ENCODE peak calls at places on chromosomes 3 and 15, in ten cellular contexts. S is aorta, I is hepatocyte, K is cardiac muscle cell, P is mammary epithelial cell, Y is A673, A is HCT116, B is spleen, V is A549, H is stomach. R is an unnamed sample. For H3K4me1 and H3K9me3, the result is how much of the 10 kb centered on the place peaks cover.

GRCh38 chr3:11548721-11549131 is 95.0 kb downstream of the VGLL4 start:
- DNase-seq in S (peak), I (no peak), K (no peak), P (no peak), Y (no peak), A (peak), B (peak), V (no peak), H (peak), R (no peak)

GRCh38 chr3:45343947-45344346 is 44.4 kb upstream of the LARS2 start:
- DNase-seq in S (no peak), I (no peak), K (no peak), P (no peak), Y (peak), A (peak), B (no peak), V (peak), H (no peak), R (no peak)

GRCh38 chr15:60154764-60155163 is 150.7 kb downstream of the FOXB1 start:
- DNase-seq in S (no peak), I (no peak), K (no peak), P (no peak), Y (no peak), A (no peak), B (no peak), V (no peak), H (no peak), R (no peak)

GRCh38 chr3:17740703-17741102 is 1.7 kb downstream of the TBC1D5 start:
- DNase-seq in S (no peak), I (peak), K (peak), P (peak), Y (no peak), A (no peak), B (no peak), V (peak), H (no peak), R (no peak)

GRCh38 chr3:18559323-18559972 is 134.3 kb upstream of the SATB1 start:
- DNase-seq in S (no peak), I (peak), K (peak), P (peak), Y (peak), A (peak), B (no peak), V (peak), H (peak), R (peak)

GRCh38 chr15:39114690-39115378 is 466.0 kb upstream of the THBS1 start:
- DNase-seq in S (no peak), I (no peak), K (no peak), P (peak), Y (no peak), A (no peak), B (no peak), V (no peak), H (no peak), R (no peak)

GRCh38 chr3:74538669-74539068 is 75.8 kb downstream of the CNTN3 start:
- DNase-seq in S (no peak), I (no peak), K (no peak), P (no peak), Y (no peak), A (no peak), B (no peak), V (no peak), H (no peak), R (no peak)

GRCh38 chr3:38039101-38039898 is at the start of gene DLEC1:
- DNase-seq in S (peak), I (peak), K (peak), P (no peak), Y (no peak), A (no peak), B (peak), V (no peak), H (peak), R (peak)

GRCh38 chr15:36161781-36162212 is 417.6 kb upstream of the CDIN1 start:
- DNase-seq in S (no peak), I (peak), K (no peak), P (peak), Y (no peak), A (no peak), B (no peak), V (no peak), H (no peak), R (no peak)

GRCh38 chr15:22949074-22949547 is 31.1 kb downstream of the CYFIP1 start:
- DNase-seq in S (peak), I (peak), K (peak), P (peak), Y (peak), A (no peak), B (peak), V (no peak), H (no peak), R (no peak)

GRCh38 chr3:116192464-116192863 is 252.8 kb downstream of the LSAMP start:
- DNase-seq in S (no peak), I (no peak), K (no peak), P (no peak), Y (no peak), A (no peak), B (no peak), V (no peak), H (no peak), R (no peak)

GRCh38 chr3:143753456-143753855 is 94.8 kb downstream of the SLC9A9 start:
- DNase-seq in S (no peak), I (no peak), K (no peak), P (no peak), Y (no peak), A (no peak), B (no peak), V (no peak), H (no peak), R (no peak)

GRCh38 chr3:143754090-143754489 is 94.2 kb downstream of the SLC9A9 start:
- DNase-seq in S (no peak), I (no peak), K (no peak), P (no peak), Y (no peak), A (no peak), B (no peak), V (no peak), H (no peak), R (no peak)

GRCh38 chr3:143750856-143751255 is 97.4 kb downstream of the SLC9A9 start:
- DNase-seq in S (no peak), I (no peak), K (no peak), P (no peak), Y (peak), A (no peak), B (no peak), V (no peak), H (no peak), R (no peak)

GRCh38 chr3:143751643-143752178 is 96.6 kb downstream of the SLC9A9 start:
- DNase-seq in S (no peak), I (no peak), K (no peak), P (no peak), Y (no peak), A (no peak), B (no peak), V (no peak), H (no peak), R (peak)

GRCh38 chr3:143749926-143750325 is 98.3 kb downstream of the SLC9A9 start:
- DNase-seq in S (no peak), I (no peak), K (no peak), P (no peak), Y (no peak), A (no peak), B (no peak), V (no peak), H (no peak), R (no peak)
- H3K4me1 ChIP-seq in S (under half), I (under half), K (under half), P (under half), Y (under half), A (under half), B (under half), V (under half), H (under half), R (under half)

GRCh38 chr15:87881001-87881400 is 375.5 kb downstream of the NTRK3 start:
- DNase-seq in S (no peak), I (no peak), K (no peak), P (no peak), Y (no peak), A (no peak), B (no peak), V (no peak), H (no peak), R (no peak)

GRCh38 chr15:87874896-87875661 is 381.5 kb downstream of the NTRK3 start:
- DNase-seq in S (peak), I (peak), K (peak), P (no peak), Y (no peak), A (no peak), B (peak), V (no peak), H (no peak), R (no peak)

GRCh38 chr15:87873501-87873900 is 383.0 kb downstream of the NTRK3 start:
- DNase-seq in S (no peak), I (no peak), K (no peak), P (no peak), Y (no peak), A (no peak), B (no peak), V (no peak), H (no peak), R (no peak)

GRCh38 chr15:87877114-87877810 is 379.3 kb downstream of the NTRK3 start:
- DNase-seq in S (no peak), I (peak), K (peak), P (no peak), Y (no peak), A (no peak), B (no peak), V (no peak), H (no peak), R (no peak)

DNA sequence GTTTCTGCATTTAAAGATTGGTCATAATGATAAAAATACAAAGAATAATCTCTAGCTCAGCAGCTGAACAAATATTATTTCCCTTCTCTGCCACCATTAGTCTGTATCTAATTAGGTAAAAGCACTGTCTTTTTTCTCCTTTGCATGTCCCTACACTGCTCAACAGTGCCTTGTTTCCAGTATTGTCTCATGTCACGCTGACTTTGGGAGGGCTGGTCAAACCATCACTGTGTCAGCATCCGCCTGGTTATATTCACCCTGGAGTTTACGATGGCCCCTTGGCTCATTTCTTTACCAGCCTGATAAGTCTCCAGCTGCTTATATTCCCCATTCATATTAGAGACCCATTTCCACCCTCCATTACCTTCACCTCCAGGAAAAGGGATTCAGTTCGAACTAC is 378.4 kb downstream of the NTRK3 start:
- DNase-seq in S (no peak), I (no peak), K (no peak), P (no peak), Y (no peak), A (no peak), B (no peak), V (no peak), H (no peak), R (no peak)
- H3K9me3 ChIP-seq in S (under half), I (under half), K (under half), P (under half), Y (under half), A (under half), B (under half), V (under half), H (under half), R (under half)

GRCh38 chr15:76343313-76343996 is 6.9 kb downstream of the ISL2 start:
- DNase-seq in S (no peak), I (no peak), K (no peak), P (no peak), Y (no peak), A (no peak), B (no peak), V (no peak), H (no peak), R (no peak)

GRCh38 chr15:76345269-76345879 is 8.8 kb downstream of the ISL2 start:
- DNase-seq in S (no peak), I (no peak), K (no peak), P (no peak), Y (no peak), A (no peak), B (no peak), V (no peak), H (no peak), R (no peak)

GRCh38 chr15:76347507-76348055 is 11.0 kb downstream of the ISL2 start:
- DNase-seq in S (no peak), I (peak), K (peak), P (no peak), Y (no peak), A (no peak), B (no peak), V (no peak), H (no peak), R (no peak)

GRCh38 chr15:76346666-76347506 is 10.3 kb downstream of the ISL2 start:
- DNase-seq in S (no peak), I (peak), K (peak), P (no peak), Y (peak), A (no peak), B (peak), V (no peak), H (no peak), R (no peak)

DNA sequence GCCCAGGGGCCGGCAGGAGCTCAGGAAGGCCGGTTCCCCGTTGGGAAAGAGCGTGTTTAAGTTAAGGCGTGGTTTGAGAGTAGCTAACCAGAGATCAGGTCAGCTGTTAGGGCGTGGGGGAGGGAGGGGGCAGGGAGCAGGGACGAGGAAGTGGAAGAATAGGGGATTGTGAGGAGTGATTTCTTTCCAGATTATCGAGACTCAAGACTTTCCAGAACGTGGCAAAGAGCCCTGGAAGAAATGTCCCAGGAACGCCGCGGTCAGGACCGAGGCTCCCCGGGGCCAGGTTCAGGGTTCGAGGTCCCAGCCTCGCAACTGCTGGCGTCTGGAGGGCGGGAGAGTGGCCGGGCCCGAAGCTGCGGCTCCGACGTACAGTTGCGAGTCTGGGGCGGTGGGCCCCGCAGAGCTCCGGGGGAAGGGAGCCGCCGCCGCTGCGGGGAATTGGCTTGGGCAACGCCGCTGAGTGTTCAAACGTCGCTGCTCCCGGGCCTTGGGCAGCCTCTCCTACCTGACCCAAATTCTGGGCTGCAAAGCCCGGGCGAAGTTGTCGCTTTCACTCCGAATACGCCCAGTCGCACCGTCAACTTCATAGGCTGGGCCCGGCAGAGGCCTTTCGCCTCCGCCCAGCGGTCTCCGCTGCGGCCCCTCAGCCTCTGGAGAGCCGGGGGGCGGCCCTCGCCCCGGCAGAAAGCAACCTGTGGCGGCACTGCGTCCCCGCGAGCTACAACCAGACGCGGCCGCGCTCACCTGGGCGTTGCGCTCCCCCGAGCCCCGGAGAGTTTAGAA is 9.5 kb downstream of the ISL2 start:
- DNase-seq in S (peak), I (peak), K (peak), P (no peak), Y (no peak), A (no peak), B (peak), V (no peak), H (no peak), R (no peak)
- H3K4me3 ChIP-seq in S (no peak), I (peak), K (peak), P (peak), Y (peak), A (peak), B (peak), V (no peak), H (peak), R (peak)

DNA sequence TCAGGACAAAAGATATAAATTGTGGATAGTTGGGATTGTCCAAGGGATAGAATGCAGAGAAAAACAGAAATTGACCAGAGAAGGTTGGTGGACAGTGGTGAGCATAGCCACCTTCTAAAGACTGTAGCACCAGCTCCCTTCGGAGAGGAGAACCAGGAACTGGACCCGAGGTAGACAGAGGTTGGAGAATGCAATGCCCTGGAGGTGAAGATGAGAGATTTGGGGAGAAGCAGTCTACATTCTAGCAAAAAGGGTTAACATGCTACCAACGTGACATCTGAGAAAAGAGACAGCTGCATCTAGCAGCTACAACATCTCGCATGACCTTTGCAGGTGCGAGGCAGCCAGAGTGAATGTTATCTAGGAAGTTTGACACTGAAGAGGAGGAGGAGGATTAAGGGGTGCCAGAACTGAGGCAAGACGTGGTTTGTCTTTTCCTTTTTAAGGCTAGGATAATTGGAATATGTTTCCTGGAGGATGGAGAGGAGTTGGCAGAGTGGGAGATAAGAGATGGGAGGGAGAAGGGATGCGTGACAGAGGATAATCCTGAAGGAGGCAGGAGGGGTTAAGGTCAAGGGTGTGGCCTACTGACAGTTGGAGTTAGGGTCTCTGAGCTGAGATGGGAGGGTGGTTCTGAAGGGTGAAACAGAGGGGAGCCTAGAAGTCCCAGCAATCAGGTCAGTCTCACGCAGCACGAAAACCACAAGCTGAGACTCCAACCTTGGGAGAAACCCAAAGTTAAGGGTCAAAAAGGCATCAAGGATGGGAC is 103.7 kb upstream of the NR2E3 start:
- DNase-seq in S (no peak), I (no peak), K (no peak), P (no peak), Y (no peak), A (no peak), B (no peak), V (no peak), H (no peak), R (no peak)
- H3K4me1 ChIP-seq in S (under half), I (under half), K (under half), P (under half), Y (under half), A (under half), B (under half), V (under half), H (under half), R (under half)

GRCh38 chr3:98681486-98681885 is 81.7 kb upstream of the ST3GAL6 start:
- DNase-seq in S (no peak), I (no peak), K (no peak), P (no peak), Y (no peak), A (no peak), B (no peak), V (no peak), H (no peak), R (no peak)

GRCh38 chr3:98679986-98680385 is 83.2 kb upstream of the ST3GAL6 start:
- DNase-seq in S (no peak), I (no peak), K (no peak), P (no peak), Y (no peak), A (no peak), B (no peak), V (no peak), H (no peak), R (no peak)

DNA sequence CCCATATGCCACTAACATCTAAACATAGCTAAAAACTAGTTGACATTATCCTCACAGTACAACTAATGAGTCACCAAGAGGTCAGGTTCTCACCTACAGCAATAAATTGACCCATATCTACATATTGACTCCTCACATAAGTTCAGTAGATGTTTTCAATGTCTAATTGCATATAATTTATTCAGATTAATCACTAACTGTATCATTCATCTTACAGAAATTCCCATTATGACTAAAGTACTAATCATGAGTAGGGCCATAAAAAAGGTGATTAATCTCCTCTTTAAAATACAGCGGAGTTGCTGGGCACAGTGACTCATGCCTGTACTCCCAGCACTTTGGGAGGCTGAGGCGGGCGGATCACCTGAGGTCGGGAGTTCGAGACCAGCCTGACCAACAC is 82.4 kb upstream of the ST3GAL6 start:
- DNase-seq in S (no peak), I (no peak), K (no peak), P (peak), Y (no peak), A (peak), B (no peak), V (no peak), H (no peak), R (no peak)
- H3K9me3 ChIP-seq in S (under half), I (under half), K (under half), P (under half), Y (under half), A (under half), B (under half), V (under half), H (under half), R (under half)

R was measured in CD8-positive, alpha-beta T cell.